ENCODE peak calls at places on chromosomes 2 and 18, in seven cellular contexts. X, G, N, Q, E, B and U are unnamed samples.
A peak's percentile ranks its signal among the peaks of the same experiment; 100 is the strongest.

GRCh38 chr2:64922482-64923384 is 66.5 kb upstream of the SLC1A4 start:
- DNase-seq in G (peak; percentile 48), X (no peak), E (no peak), Q (no peak), N (no peak), B (no peak), U (no peak)

GRCh38 chr2:44005831-44006230 is 10.0 kb upstream of the LRPPRC start:
- DNase-seq in B (no peak), N (no peak), Q (no peak), X (no peak), G (no peak), E (no peak), U (no peak)

GRCh38 chr18:6219116-6219717 is 195.5 kb downstream of the L3MBTL4 start:
- DNase-seq in G (no peak), Q (no peak), E (no peak), B (no peak), N (peak; percentile 15), X (no peak), U (no peak)

GRCh38 chr2:219701847-219702634 is 74.6 kb downstream of the SLC4A3 start:
- DNase-seq in B (peak; percentile 47), X (no peak), E (no peak), G (peak; percentile 46), N (peak; percentile 28), Q (peak; percentile 30), U (no peak)

GRCh38 chr2:176126929-176127768 is 2.4 kb upstream of the HOXD8 start:
- DNase-seq in B (peak; percentile 80), N (peak; percentile 60), Q (peak; percentile 55), X (no peak), E (peak; percentile 85), G (peak; percentile 71), U (no peak)

GRCh38 chr2:119484834-119485233 is 39.4 kb downstream of the SCTR start:
- DNase-seq in E (no peak), X (no peak), G (no peak), N (no peak), Q (no peak), B (no peak), U (no peak)

GRCh38 chr2:98870516-98871158 is 65.4 kb downstream of the CRACDL start:
- DNase-seq in E (no peak), B (no peak), Q (no peak), N (no peak), G (no peak), X (no peak), U (no peak)

GRCh38 chr2:100986157-100986556 is 15.9 kb upstream of the RPL31 start:
- DNase-seq in G (no peak), N (no peak), X (no peak), E (no peak), B (no peak), Q (no peak), U (no peak)

GRCh38 chr18:12336887-12337286 is 28.8 kb downstream of the TUBB6 start:
- DNase-seq in X (no peak), N (no peak), B (no peak), G (no peak), Q (no peak), E (no peak), U (peak; percentile 39)

GRCh38 chr2:23036683-23037082 is 348.3 kb upstream of the KLHL29 start:
- DNase-seq in N (no peak), Q (no peak), G (no peak), E (no peak), X (no peak), B (no peak), U (no peak)

GRCh38 chr18:48375150-48375790 is 33.9 kb downstream of the ZBTB7C start:
- DNase-seq in N (no peak), B (no peak), G (no peak), X (no peak), E (no peak), Q (no peak), U (no peak)

GRCh38 chr2:98474979-98475632 is 30.4 kb downstream of the INPP4A start:
- DNase-seq in X (no peak), N (no peak), G (no peak), B (no peak), Q (no peak), E (no peak), U (no peak)

GRCh38 chr2:217449436-217449835 is 553.4 kb downstream of the TNS1 start:
- DNase-seq in Q (no peak), G (no peak), B (no peak), N (no peak), E (no peak), X (no peak), U (no peak)

GRCh38 chr18:46559946-46560670 is 96.9 kb downstream of the LOXHD1 start:
- DNase-seq in Q (no peak), E (no peak), N (no peak), B (no peak), G (no peak), X (no peak), U (no peak)

GRCh38 chr2:30756051-30756719 is 51.1 kb downstream of the CAPN13 start:
- DNase-seq in G (no peak), Q (no peak), B (no peak), X (no peak), E (no peak), N (no peak), U (peak; percentile 33)

GRCh38 chr18:49861659-49862058 is 48.3 kb upstream of the ACAA2 start:
- DNase-seq in Q (no peak), B (no peak), X (no peak), E (peak; percentile 50), G (no peak), N (no peak), U (no peak)

GRCh38 chr2:237118731-237119130 is 33.0 kb downstream of the COPS8 start:
- DNase-seq in N (no peak), X (no peak), Q (no peak), B (no peak), G (no peak), E (no peak), U (no peak)
- H3K27ac ChIP-seq in N (no peak overlapping the region), X (no peak overlapping the region), Q (peak overlapping the region; percentile 20), B (no peak overlapping the region), G (no peak overlapping the region), E (no peak overlapping the region), U (no peak overlapping the region)

DNA sequence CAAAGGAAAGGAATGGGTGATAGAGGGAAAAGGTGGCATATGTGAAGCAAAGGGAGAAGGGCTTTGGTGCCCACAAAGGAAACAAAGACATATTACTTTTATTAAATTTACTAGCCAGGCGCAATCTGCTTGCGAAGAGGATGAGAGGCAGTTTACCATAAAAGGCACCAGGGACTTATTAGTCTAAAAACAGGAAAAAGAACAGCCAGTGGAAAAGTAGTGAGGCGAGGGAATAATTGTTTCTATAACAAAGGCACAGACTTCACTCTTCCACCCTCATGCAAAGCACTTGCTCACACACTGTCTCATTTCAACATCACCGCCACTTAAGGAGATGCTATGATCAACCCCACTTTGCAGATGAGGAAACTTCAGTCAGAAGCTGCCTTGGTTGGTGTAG is 210.5 kb downstream of the ALPK2 start:
- DNase-seq in Q (no peak), B (no peak), G (no peak), E (no peak), X (no peak), N (no peak), U (no peak)
- H3K27ac ChIP-seq in Q (no peak overlapping the region), B (no peak overlapping the region), G (peak overlapping the region; percentile 80), E (no peak overlapping the region), X (no peak overlapping the region), N (no peak overlapping the region), U (no peak overlapping the region)

GRCh38 chr18:62721837-62722795 is 6.8 kb downstream of the PHLPP1 start:
- DNase-seq in N (no peak), E (no peak), G (no peak), X (no peak), B (no peak), Q (no peak), U (no peak)

GRCh38 chr18:62720766-62721613 is 5.6 kb downstream of the PHLPP1 start:
- DNase-seq in X (no peak), Q (no peak), B (no peak), G (no peak), E (no peak), N (no peak), U (no peak)

GRCh38 chr18:62717850-62718229 is 2.5 kb downstream of the PHLPP1 start:
- DNase-seq in N (no peak), X (no peak), B (no peak), E (no peak), G (no peak), Q (no peak), U (no peak)

GRCh38 chr18:62718268-62718800 is 3.0 kb downstream of the PHLPP1 start:
- DNase-seq in G (no peak), X (no peak), Q (no peak), E (no peak), N (no peak), B (no peak), U (no peak)

GRCh38 chr18:62720048-62720447 is 4.7 kb downstream of the PHLPP1 start:
- DNase-seq in G (no peak), B (no peak), N (no peak), E (no peak), Q (no peak), X (no peak), U (no peak)
- H3K27ac ChIP-seq in G (no peak overlapping the region), B (no peak overlapping the region), N (no peak overlapping the region), E (no peak overlapping the region), Q (no peak overlapping the region), X (no peak overlapping the region), U (no peak overlapping the region)

DNA sequence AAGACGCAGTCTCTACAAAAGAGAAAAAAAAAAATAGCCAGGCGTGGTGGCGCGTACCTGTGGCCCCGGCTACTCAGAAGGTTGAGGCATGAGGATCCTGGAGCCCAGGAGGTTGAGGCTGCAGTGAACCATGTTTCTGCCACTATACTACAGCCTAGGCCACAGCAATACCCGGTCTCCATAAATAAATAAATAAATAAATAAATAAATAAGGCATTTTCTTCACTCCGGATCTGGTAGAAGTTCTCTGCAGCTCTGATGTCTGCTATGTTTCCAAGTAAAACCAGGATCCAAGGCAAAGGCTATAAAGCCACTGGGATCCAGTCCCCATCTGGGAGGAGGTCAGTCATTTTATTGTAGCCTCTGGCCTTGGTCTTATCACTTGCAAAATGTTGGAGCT is 15.5 kb downstream of the NFE2L2 start:
- DNase-seq in N (no peak), E (no peak), Q (no peak), G (no peak), X (no peak), B (no peak), U (no peak)
- H3K27ac ChIP-seq in N (no peak overlapping the region), E (no peak overlapping the region), Q (peak overlapping the region; percentile 87), G (no peak overlapping the region), X (peak overlapping the region; percentile 18), B (no peak overlapping the region), U (peak overlapping the region; percentile 98)